ENCODE peak calls at places on chromosomes 2 and 18, in six cellular contexts. K is transverse colon, T is suprapubic skin, Q is A549, W is ovary, V is stomach. I is an unnamed sample.

GRCh38 chr2:28134262-28134812 is 243.8 kb downstream of the BABAM2 start:
- DNase-seq in K (peak), T (peak), Q (peak), W (peak), V (peak), I (peak)

GRCh38 chr2:133380991-133381390 is 187.3 kb downstream of the NCKAP5 start:
- DNase-seq in K (no peak), T (no peak), Q (no peak), W (no peak), V (no peak), I (no peak)

GRCh38 chr2:2291500-2292260 is 39.4 kb downstream of the MYT1L start:
- DNase-seq in K (no peak), T (no peak), Q (peak), W (no peak), V (no peak), I (no peak)

GRCh38 chr2:216890138-216890537 is 30.3 kb upstream of the TNP1 start:
- DNase-seq in K (no peak), T (no peak), Q (no peak), W (no peak), V (no peak), I (no peak)

GRCh38 chr18:10368456-10369453 is 85.7 kb upstream of the APCDD1 start:
- DNase-seq in K (no peak), T (no peak), Q (no peak), W (no peak), V (no peak), I (peak)

GRCh38 chr2:3178206-3179031 is 199.2 kb downstream of the EIPR1 start:
- DNase-seq in K (no peak), T (no peak), Q (no peak), W (no peak), V (no peak), I (no peak)

GRCh38 chr18:47260138-47260923 is 8.9 kb upstream of the SKOR2 start:
- DNase-seq in K (peak), T (no peak), Q (peak), W (no peak), V (peak), I (peak)

GRCh38 chr2:47803770-47804169 is 20.8 kb downstream of the MSH6 start:
- DNase-seq in K (no peak), T (no peak), Q (no peak), W (no peak), V (no peak), I (no peak)

GRCh38 chr2:197191177-197191947 is 119.2 kb downstream of the ANKRD44 start:
- DNase-seq in K (no peak), T (no peak), Q (peak), W (no peak), V (no peak), I (no peak)

GRCh38 chr2:216216951-216217903 is 108.1 kb downstream of the XRCC5 start:
- DNase-seq in K (no peak), T (no peak), Q (peak), W (no peak), V (no peak), I (no peak)

GRCh38 chr18:73153271-73153670 is 285.5 kb upstream of the NETO1 start:
- DNase-seq in K (no peak), T (no peak), Q (no peak), W (no peak), V (no peak), I (no peak)

GRCh38 chr2:101197215-101197745 is 46.1 kb upstream of the TBC1D8 start:
- DNase-seq in K (no peak), T (no peak), Q (no peak), W (no peak), V (no peak), I (no peak)

GRCh38 chr2:240996161-240996833 is 2.1 kb upstream of the SNED1 start:
- DNase-seq in K (no peak), T (peak), Q (no peak), W (no peak), V (peak), I (peak)

GRCh38 chr2:239696559-239697207 is 295.9 kb upstream of the HDAC4 start:
- DNase-seq in K (no peak), T (no peak), Q (no peak), W (no peak), V (no peak), I (no peak)

GRCh38 chr2:238974510-238975166 is 126.8 kb downstream of the TWIST2 start:
- DNase-seq in K (no peak), T (peak), Q (peak), W (no peak), V (no peak), I (no peak)

GRCh38 chr2:109558076-109558882 is 55.5 kb downstream of the SEPTIN10 start:
- DNase-seq in K (peak), T (no peak), Q (peak), W (no peak), V (peak), I (peak)

GRCh38 chr2:78992451-78992806 is 33.1 kb upstream of the REG3G start:
- DNase-seq in K (peak), T (no peak), Q (peak), W (no peak), V (no peak), I (no peak)

GRCh38 chr2:227295806-227296205 is 29.2 kb upstream of the MFF start:
- DNase-seq in K (no peak), T (no peak), Q (no peak), W (no peak), V (no peak), I (no peak)

DNA sequence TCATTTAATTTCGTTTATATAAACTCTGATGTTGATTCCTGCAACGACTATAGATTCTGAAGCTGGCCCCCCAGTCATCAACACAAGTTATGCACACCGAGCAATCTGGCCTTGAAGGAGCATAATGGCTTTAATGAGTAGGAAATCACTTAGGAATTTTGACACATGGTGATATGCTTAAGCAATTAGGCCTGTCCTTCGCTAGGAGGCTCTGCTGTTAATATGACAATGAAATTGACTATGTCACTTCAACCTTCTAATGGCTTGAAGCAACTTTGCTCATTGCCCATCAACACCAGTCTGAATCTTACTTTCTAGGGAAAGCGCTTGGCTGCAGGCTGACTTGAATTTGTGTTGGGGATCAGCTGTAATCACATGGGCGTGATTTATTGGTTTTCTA is 345.2 kb downstream of the RBM43 start:
- DNase-seq in K (no peak), T (no peak), Q (no peak), W (no peak), V (no peak), I (no peak)
- TF ChIP-seq EP300 in K (no peak), T (no peak), Q (no peak), W (no peak), V (no peak), I (no peak)

DNA sequence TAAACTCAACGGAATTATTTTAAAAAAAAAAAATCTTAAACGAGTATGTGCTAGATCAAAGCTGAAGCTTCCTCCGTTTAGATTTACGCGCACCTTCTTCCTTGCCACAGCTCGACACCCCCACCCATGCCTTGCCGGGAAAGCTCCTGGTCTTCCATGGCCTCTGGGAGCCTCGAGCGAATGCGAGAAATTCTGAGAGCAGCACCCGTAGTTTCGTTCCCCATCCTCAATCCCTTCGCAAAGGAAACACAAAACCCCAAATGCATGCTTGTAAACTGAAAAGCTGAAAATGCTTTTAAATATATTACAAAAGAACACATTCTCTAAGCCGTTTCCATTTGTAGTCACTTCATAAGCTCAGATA is 1.6 kb downstream of the DSC3 start:
- DNase-seq in K (no peak), T (no peak), Q (no peak), W (no peak), V (no peak), I (no peak)
- H3K4me3 ChIP-seq in K (peak), T (peak), Q (no peak), W (no peak), V (no peak), I (no peak)

GRCh38 chr2:80145499-80145898 is 159.1 kb downstream of the LRRTM1 start:
- DNase-seq in K (no peak), T (no peak), Q (no peak), W (no peak), V (no peak), I (no peak)

GRCh38 chr2:80148906-80149305 is 155.6 kb downstream of the LRRTM1 start:
- DNase-seq in K (no peak), T (no peak), Q (no peak), W (no peak), V (no peak), I (no peak)

GRCh38 chr2:80149991-80150390 is 154.6 kb downstream of the LRRTM1 start:
- DNase-seq in K (no peak), T (no peak), Q (no peak), W (no peak), V (no peak), I (no peak)

GRCh38 chr2:80151248-80151647 is 153.3 kb downstream of the LRRTM1 start:
- DNase-seq in K (no peak), T (no peak), Q (no peak), W (no peak), V (no peak), I (no peak)

DNA sequence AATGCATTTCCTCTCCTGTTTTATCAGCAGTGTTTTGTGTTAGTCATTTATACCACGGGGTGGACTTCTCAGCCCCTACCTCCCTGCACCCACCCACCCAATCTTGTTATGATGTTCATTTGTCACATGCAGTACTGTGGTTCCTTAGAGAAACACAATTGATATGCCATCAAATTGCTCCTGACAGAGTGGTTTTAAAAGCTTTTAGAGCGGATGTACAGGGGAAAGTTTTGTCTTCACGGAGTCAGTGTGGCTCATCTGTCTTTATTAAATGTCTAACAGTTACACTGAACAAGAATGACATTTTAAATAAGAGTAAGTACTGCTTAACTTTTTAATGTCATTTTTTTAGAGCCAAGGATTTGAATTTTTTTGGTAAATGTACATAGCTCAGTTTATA is 156.9 kb downstream of the LRRTM1 start:
- DNase-seq in K (no peak), T (no peak), Q (no peak), W (no peak), V (no peak), I (no peak)
- TF ChIP-seq EP300 in K (no peak), T (no peak), Q (no peak), W (no peak), V (no peak), I (no peak)

GRCh38 chr2:219543596-219544358 is at the start of the genes CHPF and TMEM198:
- DNase-seq in K (peak), T (peak), Q (peak), W (peak), V (peak), I (peak)

GRCh38 chr2:219539926-219540678 is 3.5 kb downstream of the CHPF start:
- DNase-seq in K (no peak), T (no peak), Q (no peak), W (no peak), V (no peak), I (peak)

GRCh38 chr2:219542931-219543595 is 546 bp downstream of the CHPF start:
- DNase-seq in K (peak), T (no peak), Q (no peak), W (no peak), V (no peak), I (peak)

GRCh38 chr2:219540784-219541504 is 2.7 kb downstream of the CHPF start:
- DNase-seq in K (no peak), T (no peak), Q (no peak), W (no peak), V (no peak), I (no peak)

GRCh38 chr2:219541611-219542180 is 1.9 kb downstream of the CHPF start:
- DNase-seq in K (peak), T (peak), Q (peak), W (peak), V (peak), I (peak)
- H3K4me3 ChIP-seq in K (peak), T (peak), Q (peak), W (no peak), V (peak), I (no peak)

GRCh38 chr18:43786893-43787292 is 509.6 kb upstream of the SYT4 start:
- DNase-seq in K (no peak), T (no peak), Q (no peak), W (no peak), V (no peak), I (no peak)
- TF ChIP-seq EP300 in K (no peak), T (no peak), Q (no peak), W (no peak), V (no peak), I (no peak)

GRCh38 chr2:55419514-55420243 is at the start of gene CCDC88A:
- DNase-seq in K (peak), T (peak), Q (peak), W (peak), V (peak), I (peak)

GRCh38 chr2:55419236-55419513 is 481 bp downstream of the CCDC88A start:
- DNase-seq in K (peak), T (no peak), Q (peak), W (no peak), V (no peak), I (no peak)

GRCh38 chr2:55420244-55420713 is 623 bp upstream of the CCDC88A start:
- DNase-seq in K (no peak), T (no peak), Q (no peak), W (no peak), V (no peak), I (no peak)

GRCh38 chr2:55421326-55421725 is 1.7 kb upstream of the CCDC88A start:
- DNase-seq in K (no peak), T (no peak), Q (no peak), W (no peak), V (no peak), I (no peak)

GRCh38 chr2:55420901-55421300 is 1.2 kb upstream of the CCDC88A start:
- DNase-seq in K (no peak), T (no peak), Q (no peak), W (no peak), V (no peak), I (no peak)
- H3K4me3 ChIP-seq in K (peak), T (peak), Q (peak), W (peak), V (peak), I (no peak)

GRCh38 chr2:175181877-175182308 is 383 bp upstream of the ATP5MC3 start:
- DNase-seq in K (no peak), T (no peak), Q (no peak), W (no peak), V (no peak), I (no peak)

GRCh38 chr2:175176624-175177023 is 4.9 kb downstream of the ATP5MC3 start:
- DNase-seq in K (no peak), T (no peak), Q (no peak), W (no peak), V (no peak), I (no peak)

GRCh38 chr2:175183674-175184073 is 2.2 kb upstream of the ATP5MC3 start:
- DNase-seq in K (no peak), T (no peak), Q (no peak), W (no peak), V (no peak), I (no peak)

GRCh38 chr2:175180701-175181103 is 808 bp downstream of the ATP5MC3 start:
- DNase-seq in K (peak), T (no peak), Q (peak), W (peak), V (peak), I (no peak)

DNA sequence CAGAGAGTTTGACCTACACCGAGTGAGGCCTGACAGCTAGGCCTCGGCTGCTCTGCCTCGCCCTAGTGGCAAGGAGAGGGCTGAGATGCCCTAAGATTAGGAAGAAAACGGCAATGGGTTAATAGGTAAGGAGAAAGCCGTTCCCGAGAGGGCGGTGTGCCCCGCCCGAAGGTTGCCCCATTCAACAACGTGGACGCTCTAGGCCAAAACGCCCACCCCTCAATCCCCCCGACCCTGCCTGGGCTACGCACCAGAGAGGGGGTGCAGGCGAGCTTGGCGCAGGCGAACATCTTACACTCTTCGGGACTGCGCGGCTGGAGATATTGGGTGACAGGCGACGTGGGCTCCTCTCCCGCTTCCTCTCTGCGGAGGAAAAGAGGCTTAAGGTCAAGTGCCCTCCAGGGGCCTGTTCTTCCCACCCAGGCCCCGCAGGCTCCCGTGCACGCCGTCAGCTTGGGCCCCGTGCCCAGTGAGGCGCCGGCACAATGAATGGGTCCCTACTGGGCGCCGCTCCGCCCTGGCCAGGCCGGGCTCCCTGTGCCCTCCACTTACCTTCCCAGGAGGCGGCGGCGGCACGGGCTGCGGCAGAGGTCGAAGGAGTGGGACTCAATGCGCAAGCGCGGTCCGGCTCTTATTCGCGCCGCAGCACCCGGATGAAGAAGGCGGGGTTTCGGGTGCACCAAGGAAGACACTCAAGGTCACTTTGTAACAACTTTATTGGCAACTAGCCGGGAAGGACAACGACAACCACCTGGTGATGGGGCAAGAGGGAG is at the start of gene ATP5MC3:
- DNase-seq in K (peak), T (peak), Q (peak), W (peak), V (peak), I (peak)
- TF ChIP-seq EP300 in K (no peak), T (no peak), Q (no peak), W (no peak), V (no peak), I (no peak)

DNA sequence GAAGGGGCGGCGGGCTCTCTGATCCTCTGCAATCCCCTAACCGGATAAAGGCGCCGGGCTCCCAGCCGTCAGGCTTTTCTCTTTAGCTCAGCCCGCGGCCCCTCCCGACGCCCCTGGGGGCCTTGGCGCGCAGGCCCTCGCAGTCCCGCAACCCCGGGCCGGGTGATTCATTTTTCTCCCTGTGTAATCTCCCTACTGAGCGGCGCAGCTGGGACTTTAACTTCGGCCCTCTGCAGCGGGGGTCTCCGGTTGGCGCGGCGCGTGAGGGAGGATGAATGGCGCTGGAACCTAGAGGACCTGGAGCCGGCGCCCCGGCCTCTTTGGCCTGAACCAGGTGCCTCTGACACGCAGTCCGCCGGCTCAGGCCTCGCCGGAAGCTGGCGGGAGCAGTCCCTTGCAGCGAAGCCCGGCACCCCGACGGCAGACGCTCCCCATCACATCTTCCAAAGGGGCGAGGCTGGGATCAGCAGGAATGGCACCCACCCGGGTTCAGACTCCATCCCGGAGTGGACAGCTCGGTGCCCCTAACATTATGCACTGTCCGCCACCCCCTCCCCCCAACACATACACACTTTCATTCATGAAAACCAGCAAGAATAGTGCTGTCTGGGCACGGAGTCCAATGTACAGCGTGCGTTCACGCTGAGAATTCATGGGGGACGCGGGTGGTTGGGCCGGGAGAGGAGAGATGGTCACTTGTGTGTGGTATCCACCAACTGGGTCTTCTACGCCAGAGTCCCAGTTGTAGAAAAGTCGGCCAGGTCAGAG is 1.2 kb downstream of the CNGA3 start:
- DNase-seq in K (no peak), T (no peak), Q (no peak), W (no peak), V (no peak), I (peak)
- H3K4me3 ChIP-seq in K (no peak), T (no peak), Q (no peak), W (no peak), V (no peak), I (no peak)

DNA sequence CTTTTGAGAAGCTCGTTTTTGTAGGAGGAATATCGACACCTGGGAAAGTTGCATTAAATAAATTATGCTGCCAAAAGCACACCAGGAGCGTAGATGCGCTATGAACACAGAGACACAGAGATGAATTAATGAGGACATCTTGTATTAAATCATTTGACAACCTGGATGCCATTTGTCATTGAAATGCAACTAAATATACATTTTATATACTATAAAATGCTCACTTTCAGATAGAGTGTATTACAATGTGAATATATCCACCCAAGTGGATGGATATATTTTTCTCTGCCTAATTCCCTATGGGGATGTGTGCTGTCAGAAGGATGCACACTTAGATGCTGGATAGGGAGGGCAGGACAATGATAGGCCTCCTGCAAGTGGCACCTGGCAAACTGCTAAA is 426.2 kb downstream of the RIT2 start:
- DNase-seq in K (no peak), T (no peak), Q (no peak), W (no peak), V (no peak), I (no peak)
- TF ChIP-seq EP300 in K (no peak), T (no peak), Q (no peak), W (no peak), V (no peak), I (no peak)

GRCh38 chr18:5895886-5896740 is 791 bp upstream of the TMEM200C start:
- DNase-seq in K (no peak), T (peak), Q (no peak), W (peak), V (no peak), I (peak)
- H3K4me3 ChIP-seq in K (peak), T (peak), Q (peak), W (peak), V (peak), I (peak)